ENCODE peak calls at places on chromosome 10, in six cellular contexts. V is lower leg skin, W is heart right ventricle, S is suprapubic skin, K is AG09319, H is nephron progenitor cell. T is an unnamed sample.

GRCh38 chr10:2978111-2978510 is 89.2 kb upstream of the PFKP start:
- DNase-seq in K (peak; percentile 5), V (no peak), W (no peak), S (no peak), H (no peak), T (no peak)

GRCh38 chr10:93475871-93476270 is 6.3 kb downstream of the MYOF start:
- DNase-seq in H (no peak), V (no peak), S (no peak), W (no peak), K (no peak), T (no peak)

GRCh38 chr10:97850446-97850845 is 803 bp downstream of the GOLGA7B start:
- DNase-seq in W (no peak), K (no peak), S (no peak), V (no peak), H (no peak), T (no peak)

GRCh38 chr10:21503580-21503979 is 21.9 kb downstream of the SKIDA1 start:
- DNase-seq in H (no peak), S (no peak), V (no peak), W (no peak), K (no peak), T (no peak)

GRCh38 chr10:28910960-28911359 is 233.6 kb downstream of the BAMBI start:
- DNase-seq in W (no peak), H (no peak), V (no peak), K (no peak), S (no peak), T (no peak)

GRCh38 chr10:80265740-80266512 is 23.5 kb downstream of the MAT1A start:
- DNase-seq in S (no peak), V (no peak), W (no peak), K (no peak), H (peak; percentile 47), T (peak; percentile 14)

GRCh38 chr10:17206210-17206709 is 4.8 kb upstream of the TRDMT1 start:
- DNase-seq in W (no peak), S (no peak), V (no peak), K (no peak), H (no peak), T (no peak)

GRCh38 chr10:119542990-119543813 is 683 bp upstream of the RGS10 start:
- DNase-seq in V (peak; percentile 37), W (peak; percentile 54), H (peak; percentile 71), K (no peak), S (no peak), T (peak; percentile 51)

GRCh38 chr10:43648392-43649148 is at the start of gene ZNF32:
- DNase-seq in S (peak; percentile 86), H (peak; percentile 85), K (peak; percentile 65), V (peak; percentile 70), W (peak; percentile 87), T (peak; percentile 76)

GRCh38 chr10:117421985-117422384 is 46.7 kb upstream of the PDZD8 start:
- DNase-seq in H (no peak), V (no peak), W (no peak), S (no peak), K (no peak), T (no peak)

GRCh38 chr10:124152139-124152780 is 58.9 kb upstream of the CHST15 start:
- DNase-seq in K (no peak), S (no peak), V (peak; percentile 31), W (peak; percentile 41), H (no peak), T (no peak)

GRCh38 chr10:43395571-43396060 is 13.4 kb downstream of the HNRNPF start:
- DNase-seq in H (peak; percentile 47), K (no peak), W (no peak), S (no peak), V (peak; percentile 49), T (no peak)

GRCh38 chr10:89685932-89686331 is 15.5 kb upstream of the KIF20B start:
- DNase-seq in K (no peak), W (no peak), H (no peak), S (no peak), V (no peak), T (no peak)
- TF ChIP-seq CTCF in K (no peak), W (no peak), H (no peak), S (no peak), V (no peak), T (no peak)

DNA sequence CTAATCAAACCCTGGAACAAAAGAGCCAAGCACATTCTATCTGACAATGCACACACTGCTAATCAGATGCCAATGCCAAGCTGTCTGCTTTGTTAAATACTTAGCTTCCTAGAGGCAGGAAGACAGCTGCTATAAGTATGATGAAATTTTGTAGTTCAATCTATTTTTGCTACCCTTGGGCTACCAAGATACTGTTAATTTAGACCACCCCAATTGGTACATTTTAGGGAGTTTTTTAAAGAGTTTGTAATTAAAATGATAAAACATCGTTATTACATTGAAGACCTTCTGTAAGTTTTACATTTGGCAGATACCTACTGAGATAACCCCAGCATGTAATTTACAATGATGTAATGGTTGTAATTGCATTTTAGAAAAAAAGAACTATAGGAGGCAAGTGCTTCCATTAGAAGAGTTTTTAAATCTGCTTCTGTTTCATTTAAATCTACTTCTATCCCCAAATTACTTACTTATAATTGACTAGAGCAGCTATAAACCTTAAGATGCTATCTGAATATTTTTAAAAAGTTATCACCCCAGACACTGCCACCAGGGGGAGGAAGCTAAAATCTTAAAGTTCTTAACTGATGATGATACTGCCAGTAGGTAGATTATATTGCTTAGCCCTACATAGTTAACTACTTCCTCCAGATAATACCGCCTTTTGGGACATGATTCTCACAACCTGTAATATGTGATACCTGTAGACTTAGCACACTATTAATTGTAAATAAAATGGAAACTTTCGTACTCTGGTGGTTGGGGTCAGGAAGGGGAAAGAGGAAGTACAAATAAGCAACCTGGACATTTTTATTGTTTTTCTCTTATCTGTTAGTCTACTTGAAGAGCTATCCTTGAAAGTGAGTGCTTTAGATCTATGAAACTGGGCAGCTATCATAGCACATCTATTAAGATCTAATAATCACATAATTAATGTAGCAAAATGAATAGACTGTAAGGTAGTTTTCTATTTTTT is 268.8 kb downstream of the ADK start:
- DNase-seq in H (no peak), W (no peak), S (no peak), K (no peak), V (no peak), T (no peak)
- TF ChIP-seq CTCF in H (no peak), W (peak; percentile 27), S (peak; percentile 22), K (peak; percentile 27), V (no peak), T (peak; percentile 70)

GRCh38 chr10:86632009-86632800 is 22.1 kb upstream of the OPN4 start:
- DNase-seq in K (no peak), H (peak; percentile 78), S (no peak), W (peak; percentile 27), V (no peak), T (peak; percentile 54)
- TF ChIP-seq CTCF in K (no peak), H (peak; percentile 30), S (peak; percentile 51), W (no peak), V (no peak), T (peak; percentile 53)

DNA sequence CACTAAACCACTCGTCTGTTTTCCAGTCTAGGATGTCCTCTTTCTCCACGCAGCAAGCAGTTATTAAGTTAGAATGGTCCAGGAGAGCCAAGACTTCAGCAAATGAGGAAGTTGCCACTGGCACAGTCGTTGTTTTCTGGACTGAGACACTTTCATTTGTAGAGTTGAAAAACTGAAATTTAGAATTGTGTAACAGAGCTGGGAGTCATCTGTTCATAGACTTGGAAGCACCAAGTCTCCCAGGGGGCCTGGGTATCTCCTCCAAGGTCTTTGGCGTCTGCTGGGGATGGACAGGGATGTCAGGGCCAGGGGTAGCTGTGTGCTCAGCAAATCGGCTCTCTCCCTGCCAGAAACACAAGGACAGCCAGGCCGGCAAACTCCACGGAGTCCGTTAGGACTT is 208.4 kb downstream of the FANK1 start:
- DNase-seq in H (no peak), S (no peak), W (peak; percentile 24), K (no peak), V (peak; percentile 33), T (no peak)
- TF ChIP-seq CTCF in H (no peak), S (no peak), W (no peak), K (no peak), V (no peak), T (no peak)

GRCh38 chr10:102604379-102604960 is 39.8 kb upstream of the TRIM8 start:
- DNase-seq in V (no peak), W (no peak), K (no peak), S (no peak), H (no peak), T (no peak)
- TF ChIP-seq CTCF in V (no peak), W (no peak), K (no peak), S (no peak), H (no peak), T (no peak)

DNA sequence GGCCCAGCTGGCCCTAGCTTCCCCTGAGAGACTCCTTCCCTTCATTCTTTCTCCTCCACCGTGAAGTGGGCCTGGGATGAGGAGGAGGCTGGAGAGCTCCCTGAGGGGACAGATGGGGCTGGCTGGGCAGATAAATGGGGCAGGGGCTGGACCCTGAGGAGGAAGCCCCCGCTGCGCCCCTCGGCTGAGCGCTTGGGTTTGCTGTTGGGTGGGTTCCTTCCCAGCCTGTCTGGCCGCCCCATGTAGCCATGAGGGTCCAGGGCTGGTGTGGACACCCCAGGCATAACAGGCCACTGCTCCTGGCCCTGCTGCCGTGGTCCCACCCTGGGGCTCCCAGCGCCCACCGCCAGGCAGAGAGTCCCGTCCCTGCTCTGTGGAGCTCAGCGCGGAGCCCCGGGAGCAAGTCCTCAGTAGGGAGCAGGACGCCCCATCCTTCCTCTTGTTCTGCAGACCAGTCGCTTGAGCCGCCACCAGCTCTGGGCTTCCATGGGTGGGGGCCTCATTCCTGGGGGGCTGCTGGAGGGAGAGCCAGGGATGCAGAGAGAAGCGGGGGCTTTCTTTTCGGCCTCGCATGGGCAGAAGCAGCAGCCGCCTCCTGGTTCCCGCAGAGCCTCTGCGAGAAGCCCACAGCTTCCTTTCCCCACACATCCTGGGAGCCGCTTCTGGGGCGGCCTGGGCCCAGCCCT is 266.4 kb upstream of the TCERG1L start:
- DNase-seq in V (peak; percentile 4), H (no peak), S (peak; percentile 76), K (no peak), W (no peak), T (no peak)
- TF ChIP-seq CTCF in V (no peak), H (no peak), S (no peak), K (no peak), W (no peak), T (no peak)